ENCODE peak calls at places on chromosomes 12 and 14, in five cellular contexts. One of them, this sample, is unnamed.

GRCh38 chr12:97283297-97283696 is 179.3 kb upstream of the RMST start:
- DNase-seq in HepG2: no peak
- DNase-seq in H1: peak; percentile 71
- DNase-seq in GM12878: no peak
- DNase-seq in K562: peak; percentile 30
- DNase-seq in this sample: no peak

GRCh38 chr12:32533971-32534590 is 134.7 kb downstream of the FGD4 start:
- DNase-seq in H1: no peak
- DNase-seq in HepG2: peak; percentile 94
- DNase-seq in K562: peak; percentile 4
- DNase-seq in GM12878: no peak
- DNase-seq in this sample: peak; percentile 1

GRCh38 chr12:75766263-75767160 is 255.1 kb upstream of the KRR1 start:
- DNase-seq in HepG2: peak; percentile 97
- DNase-seq in K562: no peak
- DNase-seq in H1: no peak
- DNase-seq in GM12878: no peak
- DNase-seq in this sample: peak; percentile 88

GRCh38 chr12:51393676-51394545 is 2.7 kb upstream of the GALNT6 start:
- DNase-seq in H1: no peak
- DNase-seq in HepG2: no peak
- DNase-seq in GM12878: no peak
- DNase-seq in K562: no peak
- DNase-seq in this sample: no peak

GRCh38 chr14:68727315-68728078 is 65.4 kb downstream of the ZFP36L1 start:
- DNase-seq in HepG2: no peak
- DNase-seq in K562: peak; percentile 80
- DNase-seq in H1: no peak
- DNase-seq in GM12878: no peak
- DNase-seq in this sample: no peak

GRCh38 chr12:25084816-25085215 is 110.1 kb downstream of the DNAI7 start:
- DNase-seq in HepG2: no peak
- DNase-seq in K562: no peak
- DNase-seq in H1: peak; percentile 53
- DNase-seq in GM12878: no peak
- DNase-seq in this sample: no peak

GRCh38 chr14:56324831-56325230 is 206.6 kb downstream of the PELI2 start:
- DNase-seq in HepG2: no peak
- DNase-seq in H1: no peak
- DNase-seq in K562: no peak
- DNase-seq in GM12878: no peak
- DNase-seq in this sample: no peak

GRCh38 chr12:51323317-51323960 is 535 bp downstream of the BIN2 start:
- DNase-seq in HepG2: no peak
- DNase-seq in GM12878: no peak
- DNase-seq in H1: no peak
- DNase-seq in K562: no peak
- DNase-seq in this sample: no peak

GRCh38 chr14:59882957-59883356 is 12.4 kb upstream of the RTN1 start:
- DNase-seq in K562: no peak
- DNase-seq in HepG2: no peak
- DNase-seq in GM12878: no peak
- DNase-seq in H1: no peak
- DNase-seq in this sample: peak; percentile 4

GRCh38 chr14:38951451-38951850 is 151.6 kb downstream of the SEC23A start:
- DNase-seq in H1: no peak
- DNase-seq in HepG2: no peak
- DNase-seq in K562: no peak
- DNase-seq in GM12878: no peak
- DNase-seq in this sample: no peak

GRCh38 chr14:33676135-33676566 is 274.7 kb downstream of the EGLN3 start:
- DNase-seq in HepG2: peak; percentile 60
- DNase-seq in H1: peak; percentile 73
- DNase-seq in GM12878: no peak
- DNase-seq in K562: peak; percentile 47
- DNase-seq in this sample: peak; percentile 16

GRCh38 chr12:65656904-65657351 is 167.4 kb upstream of the HMGA2 start:
- DNase-seq in HepG2: no peak
- DNase-seq in H1: no peak
- DNase-seq in GM12878: no peak
- DNase-seq in K562: peak; percentile 42
- DNase-seq in this sample: peak; percentile 97

GRCh38 chr12:111166779-111167540 is 201.9 kb downstream of the PHETA1 start:
- DNase-seq in K562: no peak
- DNase-seq in HepG2: no peak
- DNase-seq in GM12878: no peak
- DNase-seq in H1: no peak
- DNase-seq in this sample: no peak

GRCh38 chr12:121795029-121795977 is 1.8 kb upstream of the RHOF start:
- DNase-seq in K562: peak; percentile 94
- DNase-seq in GM12878: no peak
- DNase-seq in HepG2: peak; percentile 83
- DNase-seq in H1: peak; percentile 97
- DNase-seq in this sample: peak; percentile 76

GRCh38 chr12:2960432-2960956 is 1.3 kb downstream of the TEAD4 start:
- DNase-seq in GM12878: no peak
- DNase-seq in K562: peak; percentile 35
- DNase-seq in H1: peak; percentile 57
- DNase-seq in HepG2: peak; percentile 34
- DNase-seq in this sample: no peak

GRCh38 chr14:34660796-34661195 is 30.8 kb upstream of the SNX6 start:
- DNase-seq in HepG2: no peak
- DNase-seq in H1: no peak
- DNase-seq in GM12878: no peak
- DNase-seq in K562: no peak
- DNase-seq in this sample: no peak

DNA sequence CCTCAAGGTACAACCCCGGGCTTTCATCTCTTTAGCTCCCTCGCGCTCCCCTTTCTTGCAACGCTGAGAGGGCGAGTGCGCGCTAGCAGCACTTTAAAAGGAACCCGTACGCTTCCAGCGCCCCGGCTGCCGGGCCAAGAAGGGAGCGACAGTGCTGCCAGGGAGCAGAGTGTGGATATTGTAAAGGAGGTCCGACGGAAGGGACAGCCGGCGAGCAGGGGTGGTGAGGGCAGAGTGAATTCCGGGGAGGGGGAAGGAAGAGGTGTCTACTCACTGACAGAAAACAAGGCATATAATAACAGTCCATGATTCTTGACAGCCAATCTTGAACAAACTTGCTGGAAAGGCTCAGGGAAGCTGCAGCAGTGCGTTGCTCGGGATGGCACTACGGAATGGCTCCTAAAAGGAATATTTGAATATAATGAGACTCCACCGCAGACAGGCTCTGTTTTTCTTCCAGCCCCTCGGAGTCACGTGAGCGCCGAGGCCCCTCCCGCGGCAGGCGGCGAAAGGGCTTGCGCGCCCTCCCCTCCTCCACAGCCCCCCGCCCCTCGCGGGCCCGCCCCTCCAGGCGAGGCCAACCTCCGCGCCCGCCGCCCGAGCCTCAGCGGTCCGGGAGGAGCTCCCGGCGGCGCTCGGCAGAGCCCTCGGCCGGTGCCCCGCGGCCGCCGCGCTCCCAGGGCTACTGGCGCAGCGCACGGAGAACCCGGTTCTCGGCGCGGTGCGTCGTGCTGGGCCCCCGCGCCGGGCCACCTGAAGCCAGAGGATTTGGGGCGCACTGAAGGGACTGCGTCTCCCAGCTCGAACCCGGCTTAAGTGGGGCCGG is 3.4 kb downstream of the BMP4 start:
- DNase-seq in GM12878: no peak
- DNase-seq in K562: peak; percentile 4
- DNase-seq in HepG2: peak; percentile 69
- DNase-seq in H1: peak; percentile 86
- DNase-seq in this sample: no peak
- TF ChIP-seq SP1 in GM12878: no peak
- TF ChIP-seq SP1 in K562: no peak
- TF ChIP-seq SP1 in HepG2: no peak
- TF ChIP-seq SP1 in H1: no peak
- TF ChIP-seq SP1 in this sample: no peak

DNA sequence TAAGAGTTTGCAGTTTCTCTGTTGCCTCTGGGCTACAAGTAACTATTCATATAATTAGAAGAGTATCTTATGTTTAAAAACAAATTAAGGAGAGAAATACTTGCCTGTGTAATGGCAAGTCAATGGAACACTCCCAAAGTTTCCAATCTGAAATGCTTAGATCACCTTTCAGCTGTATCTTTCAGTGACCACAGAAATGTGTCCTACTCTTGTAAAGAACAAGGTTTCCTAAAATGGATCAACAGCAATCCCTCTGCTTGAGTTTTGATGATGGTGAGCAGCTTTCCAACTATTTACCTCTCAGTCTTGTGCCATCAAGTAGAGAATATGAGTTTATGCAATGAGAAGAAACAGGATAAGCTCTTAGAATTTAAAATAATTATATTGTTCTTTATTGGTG is 92.9 kb downstream of the ERGIC2 start:
- DNase-seq in H1: no peak
- DNase-seq in K562: no peak
- DNase-seq in GM12878: no peak
- DNase-seq in HepG2: no peak
- DNase-seq in this sample: no peak
- H2AFZ ChIP-seq in H1: no peak overlapping the region
- H2AFZ ChIP-seq in K562: no peak overlapping the region
- H2AFZ ChIP-seq in GM12878: no peak overlapping the region
- H2AFZ ChIP-seq in HepG2: no peak overlapping the region
- H2AFZ ChIP-seq in this sample: no peak overlapping the region

GRCh38 chr12:130632582-130633174 is 83.4 kb downstream of the RIMBP2 start:
- DNase-seq in GM12878: no peak
- DNase-seq in H1: no peak
- DNase-seq in HepG2: no peak
- DNase-seq in K562: no peak
- DNase-seq in this sample: no peak

GRCh38 chr12:130636370-130636769 is 79.7 kb downstream of the RIMBP2 start:
- DNase-seq in K562: no peak
- DNase-seq in H1: no peak
- DNase-seq in GM12878: no peak
- DNase-seq in HepG2: no peak
- DNase-seq in this sample: no peak

GRCh38 chr12:130628304-130628703 is 87.8 kb downstream of the RIMBP2 start:
- DNase-seq in H1: no peak
- DNase-seq in GM12878: no peak
- DNase-seq in K562: no peak
- DNase-seq in HepG2: no peak
- DNase-seq in this sample: no peak

GRCh38 chr12:130634866-130635265 is 81.2 kb downstream of the RIMBP2 start:
- DNase-seq in K562: no peak
- DNase-seq in H1: no peak
- DNase-seq in GM12878: no peak
- DNase-seq in HepG2: no peak
- DNase-seq in this sample: no peak

DNA sequence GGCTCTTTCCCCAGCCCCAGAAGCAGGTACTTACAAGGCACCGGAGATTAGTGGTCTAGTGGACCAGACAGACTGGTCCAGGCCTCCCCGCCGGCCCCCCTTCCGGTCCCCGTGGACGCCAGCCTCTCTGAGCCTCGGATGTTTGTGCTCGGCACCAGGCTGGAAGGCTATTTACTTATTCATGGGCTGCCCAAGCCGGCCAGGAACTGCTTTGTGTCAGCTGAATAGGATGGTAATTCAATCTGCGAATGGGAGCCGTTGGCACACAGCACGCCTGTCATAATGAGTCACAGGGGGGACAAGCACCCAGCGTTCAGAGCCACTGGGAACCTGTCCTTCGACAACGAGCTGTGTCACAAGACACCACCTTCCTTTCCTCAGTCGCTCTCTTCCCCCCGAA is 82.3 kb downstream of the RIMBP2 start:
- DNase-seq in GM12878: no peak
- DNase-seq in K562: no peak
- DNase-seq in H1: peak; percentile 73
- DNase-seq in HepG2: no peak
- DNase-seq in this sample: no peak
- TF ChIP-seq SP1 in GM12878: no peak
- TF ChIP-seq SP1 in K562: no peak
- TF ChIP-seq SP1 in H1: no peak
- TF ChIP-seq SP1 in HepG2: no peak
- TF ChIP-seq SP1 in this sample: no peak

GRCh38 chr14:74921987-74922751 is 891 bp downstream of the RPS6KL1 start:
- DNase-seq in K562: no peak
- DNase-seq in HepG2: no peak
- DNase-seq in GM12878: no peak
- DNase-seq in H1: no peak
- DNase-seq in this sample: no peak
- H2AFZ ChIP-seq in K562: peak overlapping the region; percentile 87
- H2AFZ ChIP-seq in HepG2: no peak overlapping the region
- H2AFZ ChIP-seq in GM12878: no peak overlapping the region
- H2AFZ ChIP-seq in H1: no peak overlapping the region
- H2AFZ ChIP-seq in this sample: peak overlapping the region; percentile 58

GRCh38 chr14:77979666-77980351 is 179.9 kb downstream of the ADCK1 start:
- DNase-seq in GM12878: no peak
- DNase-seq in HepG2: peak; percentile 13
- DNase-seq in H1: peak; percentile 66
- DNase-seq in K562: peak; percentile 55
- DNase-seq in this sample: no peak
- TF ChIP-seq SP1 in GM12878: no peak
- TF ChIP-seq SP1 in HepG2: no peak
- TF ChIP-seq SP1 in H1: no peak
- TF ChIP-seq SP1 in K562: no peak
- TF ChIP-seq SP1 in this sample: no peak

GRCh38 chr14:81452766-81453165 is 52.6 kb upstream of the STON2 start:
- DNase-seq in HepG2: no peak
- DNase-seq in H1: no peak
- DNase-seq in K562: no peak
- DNase-seq in GM12878: no peak
- DNase-seq in this sample: no peak
- H2AFZ ChIP-seq in HepG2: peak overlapping the region; percentile 50
- H2AFZ ChIP-seq in H1: peak overlapping the region; percentile 97
- H2AFZ ChIP-seq in K562: peak overlapping the region; percentile 77
- H2AFZ ChIP-seq in GM12878: no peak overlapping the region
- H2AFZ ChIP-seq in this sample: peak overlapping the region; percentile 12

DNA sequence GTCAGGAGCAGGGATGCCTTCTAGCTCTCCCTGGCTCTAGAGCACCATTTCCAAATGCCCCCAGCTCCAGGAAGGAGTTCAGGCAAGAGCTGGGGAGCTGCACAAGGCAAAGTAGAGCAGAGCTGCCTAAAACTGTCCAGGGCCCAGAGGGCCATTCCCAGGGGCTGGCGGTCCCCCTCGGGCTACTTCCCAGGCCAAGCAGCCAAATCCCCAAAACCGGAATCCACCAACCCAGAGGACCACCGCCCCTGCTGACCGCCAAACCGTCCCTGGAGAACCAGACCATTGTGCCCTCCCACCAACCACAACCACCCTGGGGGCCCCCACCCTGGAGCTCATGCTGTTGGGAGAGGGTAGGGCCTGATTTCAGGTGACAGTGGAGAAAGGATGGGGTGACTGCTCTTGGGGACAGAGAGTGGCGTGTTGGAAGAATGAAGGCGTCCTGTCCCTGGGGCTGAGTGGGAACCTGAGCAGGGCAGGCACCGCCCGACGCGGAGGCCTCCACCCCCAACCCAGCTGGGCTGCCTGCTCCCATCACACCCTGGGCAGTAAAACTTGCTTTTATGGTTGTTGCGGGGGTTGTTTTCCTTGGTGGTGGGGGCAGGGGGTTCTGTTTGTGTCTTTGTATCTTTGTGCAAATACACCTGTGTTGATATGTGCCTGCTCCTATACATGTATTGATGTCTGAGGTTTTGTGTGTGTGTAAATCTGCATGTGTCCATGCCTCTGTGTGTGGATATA is 24.0 kb upstream of the KRT78 start:
- DNase-seq in H1: no peak
- DNase-seq in K562: no peak
- DNase-seq in HepG2: no peak
- DNase-seq in GM12878: no peak
- DNase-seq in this sample: no peak
- TF ChIP-seq SP1 in H1: no peak
- TF ChIP-seq SP1 in K562: no peak
- TF ChIP-seq SP1 in HepG2: no peak
- TF ChIP-seq SP1 in GM12878: no peak
- TF ChIP-seq SP1 in this sample: no peak

GRCh38 chr12:8844665-8845064 is 22.2 kb downstream of the A2ML1 start:
- DNase-seq in H1: no peak
- DNase-seq in GM12878: no peak
- DNase-seq in K562: peak; percentile 66
- DNase-seq in HepG2: peak; percentile 10
- DNase-seq in this sample: no peak
- H2AFZ ChIP-seq in H1: no peak overlapping the region
- H2AFZ ChIP-seq in GM12878: no peak overlapping the region
- H2AFZ ChIP-seq in K562: peak overlapping the region; percentile 89
- H2AFZ ChIP-seq in HepG2: no peak overlapping the region
- H2AFZ ChIP-seq in this sample: no peak overlapping the region